ENCODE peak calls at places on chromosomes 6 and 20, in nine cellular contexts. U is vagina; R is NT2/D1; S is OCI-LY7; A is CD4-positive, alpha-beta memory T cell; W is left ventricle myocardium inferior; D is thoracic aorta; T is cardiac fibroblast; C is astrocyte. F is an unnamed sample.

GRCh38 chr6:86723729-86724128 is 213.6 kb upstream of the HTR1E start:
- DNase-seq in U (no peak), R (no peak), S (no peak), A (no peak), W (no peak), D (no peak), T (peak; percentile 9), C (no peak), F (peak; percentile 24)

GRCh38 chr6:81480139-81480538 is 272.3 kb downstream of the TENT5A start:
- DNase-seq in U (no peak), R (no peak), S (no peak), A (no peak), W (no peak), D (no peak), T (peak; percentile 23), C (peak; percentile 50), F (no peak)

GRCh38 chr6:27144740-27145079 is 102.8 kb upstream of the PRSS16 start:
- DNase-seq in U (no peak), R (no peak), S (peak; percentile 64), A (no peak), W (no peak), D (no peak), T (no peak), C (no peak), F (peak; percentile 9)

GRCh38 chr20:11469795-11470495 is 447.7 kb upstream of the BTBD3 start:
- DNase-seq in U (no peak), R (no peak), S (no peak), A (no peak), W (no peak), D (no peak), T (no peak), C (no peak), F (no peak)

GRCh38 chr20:32973077-32973717 is 31.0 kb downstream of the SUN5 start:
- DNase-seq in U (no peak), R (no peak), S (no peak), A (no peak), W (no peak), D (no peak), T (no peak), C (no peak), F (no peak)

GRCh38 chr6:12327391-12327790 is 37.2 kb downstream of the EDN1 start:
- DNase-seq in U (peak; percentile 0), R (no peak), S (no peak), A (no peak), W (no peak), D (no peak), T (peak; percentile 67), C (peak; percentile 50), F (peak; percentile 75)

GRCh38 chr6:169345198-169345597 is 91.6 kb upstream of the THBS2 start:
- DNase-seq in U (no peak), R (no peak), S (no peak), A (no peak), W (no peak), D (no peak), T (no peak), C (no peak), F (no peak)

GRCh38 chr20:58070664-58071499 is 157.6 kb downstream of the ANKRD60 start:
- DNase-seq in U (no peak), R (no peak), S (no peak), A (no peak), W (no peak), D (no peak), T (no peak), C (no peak), F (no peak)

GRCh38 chr6:169445227-169445626 is 191.6 kb upstream of the THBS2 start:
- DNase-seq in U (no peak), R (no peak), S (no peak), A (no peak), W (no peak), D (no peak), T (no peak), C (no peak), F (no peak)

GRCh38 chr6:131954775-131955107 is 3.6 kb upstream of the CCN2 start:
- DNase-seq in U (no peak), R (no peak), S (no peak), A (no peak), W (peak; percentile 26), D (peak; percentile 29), T (peak; percentile 100), C (peak; percentile 99), F (peak; percentile 76)

GRCh38 chr6:36616888-36617521 is 22.8 kb downstream of the SRSF3 start:
- DNase-seq in U (no peak), R (no peak), S (no peak), A (no peak), W (peak; percentile 30), D (no peak), T (no peak), C (peak; percentile 52), F (peak; percentile 100)

GRCh38 chr6:13811627-13812358 is 2.6 kb downstream of the MCUR1 start:
- DNase-seq in U (no peak), R (no peak), S (no peak), A (no peak), W (no peak), D (no peak), T (no peak), C (no peak), F (no peak)

GRCh38 chr6:139153876-139154275 is 19.0 kb downstream of the HECA start:
- DNase-seq in U (no peak), R (no peak), S (no peak), A (no peak), W (no peak), D (no peak), T (peak; percentile 65), C (peak; percentile 84), F (peak; percentile 42)

GRCh38 chr6:151948007-151948745 is 140.7 kb downstream of the ESR1 start:
- DNase-seq in U (no peak), R (no peak), S (peak; percentile 7), A (no peak), W (no peak), D (no peak), T (no peak), C (no peak), F (no peak)

GRCh38 chr20:51156796-51157119 is 133.9 kb upstream of the KCNG1 start:
- DNase-seq in U (peak; percentile 67), R (no peak), S (no peak), A (no peak), W (no peak), D (no peak), T (no peak), C (no peak), F (no peak)

GRCh38 chr6:46453221-46453620 is 38.0 kb downstream of the RCAN2 start:
- DNase-seq in U (no peak), R (no peak), S (no peak), A (no peak), W (no peak), D (no peak), T (peak; percentile 68), C (peak; percentile 65), F (peak; percentile 45)

GRCh38 chr6:158648682-158649131 is 1.1 kb upstream of the SYTL3 start:
- DNase-seq in U (no peak), R (no peak), S (no peak), A (no peak), W (no peak), D (no peak), T (peak; percentile 96), C (peak; percentile 95), F (peak; percentile 90)
- H3K4me3 ChIP-seq in U (no peak overlapping the region), R (no peak overlapping the region), S (no peak overlapping the region), A (peak overlapping the region; percentile 26), W (no peak overlapping the region), D (no peak overlapping the region), T (no peak overlapping the region), C (peak overlapping the region; percentile 30), F (no peak overlapping the region)

DNA sequence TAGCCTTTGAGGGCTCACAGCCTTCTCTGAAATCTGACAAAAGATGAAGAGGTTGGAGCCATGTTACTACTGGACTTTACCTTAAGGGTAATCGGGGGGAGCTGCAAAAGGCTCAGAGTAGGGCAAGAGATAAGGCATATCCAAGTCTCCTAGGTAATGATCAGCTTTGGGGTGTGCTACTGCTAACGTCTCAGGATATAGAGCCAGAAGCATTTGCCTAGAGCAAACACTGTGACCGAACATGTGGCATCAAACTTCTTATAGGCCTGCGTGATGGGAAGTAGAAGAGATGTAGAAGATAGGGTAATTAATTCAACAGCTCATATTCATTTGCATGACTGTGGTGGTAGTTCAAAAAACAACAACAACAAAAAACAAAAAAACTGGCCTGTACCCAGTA is 11.1 kb downstream of the UBE2V1 start:
- DNase-seq in U (no peak), R (no peak), S (no peak), A (no peak), W (no peak), D (no peak), T (no peak), C (no peak), F (no peak)
- H3K4me3 ChIP-seq in U (no peak overlapping the region), R (no peak overlapping the region), S (no peak overlapping the region), A (no peak overlapping the region), W (no peak overlapping the region), D (no peak overlapping the region), T (no peak overlapping the region), C (no peak overlapping the region), F (no peak overlapping the region)

GRCh38 chr6:166749666-166750065 is 122.6 kb upstream of the RPS6KA2 start:
- DNase-seq in U (no peak), R (no peak), S (no peak), A (no peak), W (no peak), D (no peak), T (no peak), C (no peak), F (no peak)
- H3K4me3 ChIP-seq in U (no peak overlapping the region), R (no peak overlapping the region), S (no peak overlapping the region), A (no peak overlapping the region), W (no peak overlapping the region), D (no peak overlapping the region), T (no peak overlapping the region), C (no peak overlapping the region), F (no peak overlapping the region)

GRCh38 chr20:400121-400450 is 8.0 kb upstream of the RBCK1 start:
- DNase-seq in U (no peak), R (no peak), S (no peak), A (no peak), W (no peak), D (no peak), T (no peak), C (no peak), F (no peak)

GRCh38 chr20:399182-399707 is 8.9 kb upstream of the RBCK1 start:
- DNase-seq in U (no peak), R (no peak), S (no peak), A (no peak), W (no peak), D (no peak), T (no peak), C (no peak), F (no peak)

GRCh38 chr20:396619-397431 is 11.3 kb upstream of the RBCK1 start:
- DNase-seq in U (no peak), R (no peak), S (no peak), A (no peak), W (no peak), D (no peak), T (no peak), C (no peak), F (no peak)

GRCh38 chr20:397432-398237 is 10.5 kb upstream of the RBCK1 start:
- DNase-seq in U (no peak), R (no peak), S (no peak), A (no peak), W (no peak), D (no peak), T (no peak), C (no peak), F (no peak)

DNA sequence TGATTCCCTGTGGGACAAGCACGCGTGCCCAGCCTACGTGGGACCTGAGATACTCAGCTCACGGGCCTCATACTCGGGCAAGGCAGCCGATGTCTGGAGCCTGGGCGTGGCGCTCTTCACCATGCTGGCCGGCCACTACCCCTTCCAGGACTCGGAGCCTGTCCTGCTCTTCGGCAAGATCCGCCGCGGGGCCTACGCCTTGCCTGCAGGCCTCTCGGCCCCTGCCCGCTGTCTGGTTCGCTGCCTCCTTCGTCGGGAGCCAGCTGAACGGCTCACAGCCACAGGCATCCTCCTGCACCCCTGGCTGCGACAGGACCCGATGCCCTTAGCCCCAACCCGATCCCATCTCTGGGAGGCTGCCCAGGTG is 11.9 kb upstream of the RBCK1 start:
- DNase-seq in U (no peak), R (no peak), S (no peak), A (no peak), W (no peak), D (no peak), T (no peak), C (no peak), F (no peak)
- H3K4me3 ChIP-seq in U (no peak overlapping the region), R (no peak overlapping the region), S (no peak overlapping the region), A (no peak overlapping the region), W (no peak overlapping the region), D (no peak overlapping the region), T (no peak overlapping the region), C (no peak overlapping the region), F (no peak overlapping the region)

F was measured in mammary epithelial cell.